ENCODE peak calls at places on chromosomes 16 and 17, in four cellular contexts. X, H, Y and B are unnamed samples.

GRCh38 chr16:65222049-65222448 is 100.2 kb upstream of the CDH11 start:
- DNase-seq in X (no peak), H (no peak), Y (no peak), B (no peak)

GRCh38 chr17:682150-682549 is 32.5 kb downstream of the VPS53 start:
- DNase-seq in X (no peak), H (peak), Y (no peak), B (no peak)

GRCh38 chr17:36949461-36949927 is 740 bp downstream of the AATF start:
- DNase-seq in X (peak), H (peak), Y (peak), B (no peak)

GRCh38 chr17:76953926-76954325 is 85.7 kb downstream of the MGAT5B start:
- DNase-seq in X (no peak), H (no peak), Y (no peak), B (no peak)

GRCh38 chr17:46851029-46851741 is at the start of gene WNT9B:
- DNase-seq in X (peak), H (peak), Y (peak), B (no peak)

GRCh38 chr16:17171250-17172143 is 299.3 kb downstream of the XYLT1 start:
- DNase-seq in X (no peak), H (no peak), Y (no peak), B (no peak)

GRCh38 chr16:74626741-74627416 is 20.0 kb upstream of the GLG1 start:
- DNase-seq in X (no peak), H (no peak), Y (peak), B (no peak)

GRCh38 chr17:28746611-28747045 is 2.8 kb downstream of the TRAF4 start:
- DNase-seq in X (peak), H (peak), Y (no peak), B (no peak)

GRCh38 chr17:68709461-68709860 is 108.3 kb upstream of the FAM20A start:
- DNase-seq in X (no peak), H (no peak), Y (no peak), B (no peak)

GRCh38 chr17:68290268-68290954 is 516 bp downstream of the SLC16A6 start:
- DNase-seq in X (peak), H (peak), Y (no peak), B (no peak)

GRCh38 chr17:44345497-44346026 is 460 bp downstream of the GRN start:
- DNase-seq in X (peak), H (peak), Y (peak), B (peak)

GRCh38 chr17:74303300-74303699 is 22.7 kb upstream of the KIF19 start:
- DNase-seq in X (no peak), H (no peak), Y (no peak), B (no peak)

GRCh38 chr17:72619976-72620650 is 472.4 kb downstream of the SLC39A11 start:
- DNase-seq in X (no peak), H (no peak), Y (no peak), B (no peak)

GRCh38 chr17:63550816-63551639 is 751 bp downstream of the DCAF7 start:
- DNase-seq in X (peak), H (peak), Y (peak), B (no peak)

GRCh38 chr17:2723505-2723996 is 12.0 kb upstream of the CLUH start:
- DNase-seq in X (peak), H (peak), Y (no peak), B (no peak)

GRCh38 chr17:680554-680953 is 34.1 kb downstream of the VPS53 start:
- DNase-seq in X (no peak), H (no peak), Y (no peak), B (no peak)

GRCh38 chr16:29719063-29719462 is 26.7 kb downstream of the C16orf54 start:
- DNase-seq in X (no peak), H (no peak), Y (no peak), B (no peak)

GRCh38 chr17:82218349-82219075 is 5.9 kb upstream of the CCDC57 start:
- DNase-seq in X (no peak), H (no peak), Y (no peak), B (no peak)

GRCh38 chr17:57458718-57459285 is 202.5 kb downstream of the MSI2 start:
- DNase-seq in X (no peak), H (no peak), Y (no peak), B (no peak)

GRCh38 chr16:11402051-11402744 is 56.9 kb downstream of the RMI2 start:
- DNase-seq in X (no peak), H (no peak), Y (no peak), B (no peak)

GRCh38 chr16:69410285-69410990 is 14.0 kb upstream of the CYB5B start:
- DNase-seq in X (no peak), H (no peak), Y (peak), B (no peak)

GRCh38 chr17:78416311-78416711 is 37.9 kb downstream of the PGS1 start:
- DNase-seq in X (peak), H (no peak), Y (peak), B (no peak)

GRCh38 chr17:6910987-6911603 is 79.6 kb upstream of the TEKT1 start:
- DNase-seq in X (peak), H (peak), Y (peak), B (no peak)

GRCh38 chr16:30677931-30678585 is 19.8 kb downstream of the FBRS start:
- DNase-seq in X (no peak), H (peak), Y (no peak), B (no peak)

GRCh38 chr16:86812363-86812970 is 234.1 kb downstream of the FOXL1 start:
- DNase-seq in X (no peak), H (no peak), Y (no peak), B (no peak)

GRCh38 chr16:86814256-86814655 is 235.9 kb downstream of the FOXL1 start:
- DNase-seq in X (no peak), H (no peak), Y (no peak), B (no peak)

GRCh38 chr16:86819523-86819887 is 241.2 kb downstream of the FOXL1 start:
- DNase-seq in X (no peak), H (no peak), Y (no peak), B (no peak)

GRCh38 chr16:86818701-86819522 is 240.6 kb downstream of the FOXL1 start:
- DNase-seq in X (no peak), H (no peak), Y (no peak), B (no peak)

DNA sequence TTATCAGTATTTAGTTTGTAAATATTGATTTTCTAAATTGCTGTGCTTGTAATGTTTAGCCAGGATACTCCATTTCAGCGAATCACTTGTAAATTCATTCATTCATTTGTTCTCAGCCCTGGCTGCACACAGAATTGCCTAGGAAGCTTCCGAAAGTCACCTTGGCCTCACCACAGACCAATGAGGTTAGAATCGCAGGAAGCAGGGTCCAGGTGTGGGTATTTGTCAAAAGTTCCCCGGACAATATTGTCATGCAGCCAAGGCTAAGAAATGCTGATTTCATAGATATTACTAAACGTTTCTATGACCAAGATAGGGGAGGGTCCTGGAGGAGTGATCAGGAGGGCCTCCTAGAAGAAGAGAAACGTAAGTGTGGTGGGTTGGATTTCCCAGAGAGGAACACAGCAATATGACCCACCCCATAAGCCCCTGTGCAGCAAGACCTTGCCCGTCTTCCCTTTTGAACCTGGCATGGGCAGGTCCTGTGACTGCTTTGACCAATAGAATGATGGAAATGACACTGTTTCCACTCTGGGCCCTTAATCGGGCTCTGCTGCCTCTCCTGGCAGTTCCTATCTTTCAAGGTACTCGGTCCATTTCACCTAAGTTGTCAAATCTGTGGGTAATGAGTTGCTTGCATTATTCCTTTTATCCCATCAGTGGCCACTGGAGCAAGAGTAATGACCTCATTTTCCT is 238.7 kb downstream of the FOXL1 start:
- DNase-seq in X (no peak), H (no peak), Y (no peak), B (no peak)
- H3K9ac ChIP-seq in X (no peak), H (no peak), Y (no peak), B (no peak)

GRCh38 chr17:61314368-61315078 is 85.1 kb upstream of the TBX2 start:
- DNase-seq in X (no peak), H (no peak), Y (peak), B (peak)
- H3K9ac ChIP-seq in X (no peak), H (no peak), Y (no peak), B (no peak)

GRCh38 chr17:9916108-9916507 is 11.0 kb upstream of the RCVRN start:
- DNase-seq in X (no peak), H (no peak), Y (no peak), B (no peak)
- H3K9ac ChIP-seq in X (no peak), H (no peak), Y (no peak), B (no peak)

GRCh38 chr17:80894439-80894721 is 97.3 kb upstream of the CHMP6 start:
- DNase-seq in X (peak), H (no peak), Y (no peak), B (no peak)

GRCh38 chr17:80892019-80892855 is 99.4 kb upstream of the CHMP6 start:
- DNase-seq in X (peak), H (no peak), Y (peak), B (peak)

GRCh38 chr17:80893604-80894438 is 97.8 kb upstream of the CHMP6 start:
- DNase-seq in X (no peak), H (no peak), Y (no peak), B (no peak)

GRCh38 chr17:80894726-80895125 is 96.9 kb upstream of the CHMP6 start:
- DNase-seq in X (no peak), H (no peak), Y (no peak), B (no peak)

DNA sequence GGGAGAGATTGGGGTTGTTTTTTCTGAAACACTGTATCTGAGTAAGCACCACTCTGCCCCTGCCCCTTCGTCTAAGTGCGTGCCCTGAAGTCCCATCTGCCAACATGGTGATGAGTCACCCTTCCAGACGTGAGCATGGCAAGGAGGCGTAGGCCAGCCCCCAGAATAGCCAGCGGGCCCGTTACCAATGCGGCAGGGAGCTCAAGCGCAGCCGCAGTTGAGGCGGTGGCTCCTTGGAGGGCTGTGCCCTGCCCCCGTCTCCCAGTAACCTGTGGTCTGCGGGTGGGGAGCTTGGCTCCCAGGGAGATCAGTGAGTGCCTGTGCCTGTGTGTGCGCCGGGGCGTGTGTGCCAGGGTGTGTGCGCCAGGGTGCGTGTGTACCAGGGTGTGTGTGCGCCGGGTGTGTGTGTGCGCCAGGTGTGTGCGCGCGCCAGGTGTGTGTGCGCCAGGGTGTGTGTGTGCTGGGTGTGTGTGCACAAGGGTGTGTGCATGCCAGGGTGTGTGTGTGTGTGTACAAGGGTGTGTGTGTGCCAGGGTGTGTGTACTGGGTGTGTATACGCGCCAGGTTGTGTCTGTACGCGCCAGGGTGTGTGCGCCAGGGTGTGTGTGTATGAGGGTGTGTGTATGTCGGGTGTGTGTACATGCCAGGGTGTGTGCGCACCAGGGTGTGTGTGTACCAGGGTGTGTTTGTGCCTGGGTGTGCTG is 98.6 kb upstream of the CHMP6 start:
- DNase-seq in X (peak), H (no peak), Y (peak), B (peak)
- H3K9ac ChIP-seq in X (no peak), H (no peak), Y (no peak), B (peak)